ENCODE peak calls at places on chromosomes 7 and 10, in five cellular contexts. J is uterus, L is GM12865, B is B cell, C is BJ. Z is an unnamed sample.
A peak's percentile ranks its signal among the peaks of the same experiment; 100 is the strongest.

GRCh38 chr10:93061594-93062498 is 1.2 kb downstream of the CYP26C1 start:
- DNase-seq in C (no peak), L (no peak), J (no peak), B (peak; percentile 33), Z (peak; percentile 24)

GRCh38 chr7:68562323-68562899 is 1035.9 kb upstream of the AUTS2 start:
- DNase-seq in C (no peak), L (no peak), J (no peak), B (no peak), Z (no peak)

GRCh38 chr10:109992485-109992884 is 15.3 kb upstream of the ADD3 start:
- DNase-seq in L (no peak), B (no peak), J (no peak), C (no peak), Z (no peak)

GRCh38 chr7:6505685-6506559 is 45.3 kb downstream of the GRID2IP start:
- DNase-seq in C (no peak), J (no peak), B (no peak), L (no peak), Z (no peak)

GRCh38 chr7:156178214-156178613 is 366.0 kb upstream of the SHH start:
- DNase-seq in J (no peak), B (no peak), L (no peak), C (no peak), Z (no peak)

GRCh38 chr7:20735346-20736065 is 51.2 kb downstream of the SP8 start:
- DNase-seq in J (no peak), L (no peak), C (no peak), B (no peak), Z (no peak)

GRCh38 chr7:142745091-142745635 is 4.1 kb upstream of the PRSS1 start:
- DNase-seq in J (no peak), C (no peak), L (no peak), B (no peak), Z (no peak)

GRCh38 chr7:155913311-155913710 is 101.0 kb upstream of the SHH start:
- DNase-seq in L (no peak), C (no peak), B (no peak), J (no peak), Z (no peak)

GRCh38 chr7:28455486-28455885 is 43.2 kb downstream of the CREB5 start:
- DNase-seq in B (no peak), J (no peak), C (no peak), L (no peak), Z (no peak)

GRCh38 chr10:62380002-62380401 is 5.8 kb downstream of the ZNF365 start:
- DNase-seq in J (no peak), C (peak; percentile 35), B (no peak), L (no peak), Z (no peak)

GRCh38 chr10:11881477-11882417 is 58.6 kb downstream of the PROSER2 start:
- DNase-seq in B (no peak), C (no peak), L (no peak), J (no peak), Z (no peak)

GRCh38 chr7:104926905-104927454 is 87.0 kb upstream of the KMT2E start:
- DNase-seq in L (no peak), B (no peak), J (no peak), C (no peak), Z (no peak)

GRCh38 chr7:73382938-73383503 is 50.6 kb upstream of the FZD9 start:
- DNase-seq in C (no peak), J (no peak), L (no peak), B (no peak), Z (no peak)

GRCh38 chr10:7887417-7887816 is 69.1 kb downstream of the TAF3 start:
- DNase-seq in C (no peak), L (no peak), B (no peak), J (no peak), Z (no peak)

GRCh38 chr10:944034-944831 is 12.7 kb upstream of the LARP4B start:
- DNase-seq in C (peak; percentile 33), J (peak; percentile 26), L (peak; percentile 45), B (peak; percentile 51), Z (peak; percentile 51)

GRCh38 chr10:68221196-68221595 is 10.7 kb downstream of the ATOH7 start:
- DNase-seq in B (no peak), C (no peak), L (no peak), J (no peak), Z (no peak)

GRCh38 chr7:5450549-5451327 is 27.1 kb upstream of the TNRC18 start:
- DNase-seq in J (peak; percentile 65), B (peak; percentile 54), L (peak; percentile 29), C (no peak), Z (peak; percentile 63)

GRCh38 chr7:105759670-105760548 is 116.5 kb downstream of the ATXN7L1 start:
- DNase-seq in C (no peak), B (peak; percentile 24), L (peak; percentile 41), J (peak; percentile 49), Z (peak; percentile 40)

GRCh38 chr7:124459101-124460052 is 306.2 kb downstream of the GPR37 start:
- DNase-seq in B (no peak), J (no peak), C (peak; percentile 28), L (no peak), Z (no peak)

GRCh38 chr10:78434886-78435285 is 401.2 kb downstream of the RPS24 start:
- DNase-seq in J (no peak), C (no peak), L (no peak), B (no peak), Z (no peak)

GRCh38 chr10:28560617-28561016 is 27.7 kb downstream of the WAC start:
- DNase-seq in J (no peak), L (no peak), B (no peak), C (no peak), Z (no peak)

GRCh38 chr7:92833766-92834605 is 2.4 kb downstream of the CDK6 start:
- DNase-seq in B (peak; percentile 73), J (peak; percentile 67), L (peak; percentile 86), C (no peak), Z (peak; percentile 92)

GRCh38 chr7:79272066-79272669 is 181.3 kb downstream of the MAGI2 start:
- DNase-seq in C (no peak), B (peak; percentile 1), L (peak; percentile 24), J (no peak), Z (no peak)

GRCh38 chr10:52280051-52280450 is 34.0 kb upstream of the DKK1 start:
- DNase-seq in C (no peak), B (no peak), J (no peak), L (no peak), Z (no peak)

GRCh38 chr7:103093429-103093828 is 18.5 kb downstream of the ARMC10 start:
- DNase-seq in L (no peak), B (no peak), C (no peak), J (no peak), Z (no peak)

GRCh38 chr7:156064921-156065386 is 252.7 kb upstream of the SHH start:
- DNase-seq in L (no peak), J (no peak), C (no peak), B (no peak), Z (no peak)

GRCh38 chr10:104498345-104498955 is 142.6 kb upstream of the SORCS3 start:
- DNase-seq in J (no peak), B (no peak), C (no peak), L (no peak), Z (no peak)

GRCh38 chr10:104505521-104506041 is 135.5 kb upstream of the SORCS3 start:
- DNase-seq in C (no peak), B (no peak), J (no peak), L (no peak), Z (no peak)

GRCh38 chr10:104502907-104503306 is 138.2 kb upstream of the SORCS3 start:
- DNase-seq in B (no peak), J (no peak), L (no peak), C (no peak), Z (no peak)

GRCh38 chr10:104501864-104502579 is 139.1 kb upstream of the SORCS3 start:
- DNase-seq in C (no peak), L (no peak), J (no peak), B (no peak), Z (no peak)

DNA sequence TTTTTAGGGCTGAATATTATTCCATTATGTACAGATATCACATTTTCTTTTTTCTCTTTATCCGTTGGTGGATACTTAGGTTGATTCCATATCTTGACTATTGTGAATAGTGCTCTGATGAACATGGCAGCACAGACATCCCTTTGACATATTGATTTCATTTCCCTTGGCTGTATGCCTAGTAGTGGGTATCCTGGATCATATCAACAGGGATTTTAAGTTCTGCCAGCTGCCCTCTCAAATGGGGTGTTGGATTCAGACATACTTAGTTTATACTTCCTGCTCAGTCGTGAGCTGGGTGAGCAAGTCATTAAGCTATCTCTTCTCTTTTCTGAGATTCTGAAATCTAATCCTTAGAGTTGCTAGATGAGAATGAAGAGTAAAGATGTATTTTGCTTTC is 139.6 kb upstream of the SORCS3 start:
- DNase-seq in L (no peak), C (no peak), J (no peak), B (no peak), Z (no peak)
- TF ChIP-seq CTCF in L (no peak), C (no peak), J (no peak), B (no peak), Z (no peak)

DNA sequence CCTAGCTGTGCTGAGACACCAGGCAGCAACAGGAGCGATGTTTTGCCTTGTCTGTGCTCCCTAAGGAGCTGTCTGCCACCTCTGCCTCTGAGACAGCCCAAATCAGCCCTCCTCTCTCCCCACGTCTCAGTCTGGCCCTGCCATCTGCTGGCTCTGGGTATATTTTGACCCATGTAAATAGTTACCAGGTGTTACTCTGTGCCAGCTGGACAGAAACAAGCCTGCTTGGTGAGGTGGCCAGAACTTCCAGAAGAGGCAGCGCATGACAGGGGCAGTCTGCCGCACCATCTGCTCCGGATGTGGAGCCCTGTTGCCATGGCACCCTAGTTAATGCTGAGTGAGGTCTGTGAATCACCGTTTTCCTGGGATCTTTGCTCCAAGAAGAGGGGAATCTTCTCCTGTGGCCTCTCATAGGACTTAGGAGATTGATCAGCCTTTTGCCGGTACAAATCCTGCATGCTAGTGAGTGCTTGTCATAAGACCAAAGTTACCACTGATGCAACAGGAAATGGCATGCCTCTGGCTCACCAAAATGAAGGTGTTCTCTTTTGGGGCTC is 31.8 kb downstream of the GSTO2 start:
- DNase-seq in L (no peak), B (no peak), J (peak; percentile 68), C (peak; percentile 94), Z (peak; percentile 48)
- TF ChIP-seq CTCF in L (no peak), B (no peak), J (peak; percentile 1), C (no peak), Z (no peak)

GRCh38 chr7:23514755-23515154 is 17.0 kb downstream of the TRA2A start:
- DNase-seq in B (no peak), C (no peak), L (peak; percentile 48), J (no peak), Z (peak; percentile 21)

GRCh38 chr7:23523486-23524075 is 8.2 kb downstream of the TRA2A start:
- DNase-seq in C (no peak), L (peak; percentile 39), J (no peak), B (no peak), Z (no peak)

GRCh38 chr7:23524473-23524872 is 7.3 kb downstream of the TRA2A start:
- DNase-seq in B (no peak), L (no peak), J (no peak), C (no peak), Z (no peak)

GRCh38 chr7:23520582-23520981 is 11.2 kb downstream of the TRA2A start:
- DNase-seq in C (no peak), J (no peak), L (no peak), B (no peak), Z (peak; percentile 24)
- TF ChIP-seq CTCF in C (no peak), J (no peak), L (no peak), B (no peak), Z (peak; percentile 22)

DNA sequence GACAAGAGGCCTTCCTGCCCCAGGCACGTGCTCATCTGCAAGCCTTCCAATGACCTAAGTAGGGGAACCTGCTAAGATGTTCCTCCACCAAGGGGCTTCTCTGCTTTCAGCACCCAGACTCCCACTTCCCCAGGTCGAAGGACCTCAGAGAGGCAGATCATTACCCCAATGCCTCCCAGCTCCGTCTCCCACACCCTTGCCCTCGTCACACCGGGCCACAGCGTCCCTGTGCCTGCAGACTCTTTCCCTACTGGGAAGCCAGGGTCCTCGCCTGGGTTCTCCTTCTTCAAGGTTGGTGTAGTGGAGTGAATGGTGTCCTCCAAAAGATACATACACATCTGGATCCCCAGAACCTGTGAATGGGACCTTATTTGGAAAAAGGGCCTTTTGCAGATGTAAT is 151.9 kb downstream of the UBE2H start:
- DNase-seq in B (no peak), C (no peak), L (no peak), J (no peak), Z (no peak)
- TF ChIP-seq CTCF in B (no peak), C (no peak), L (no peak), J (no peak), Z (no peak)

Z was measured in activated CD8-positive, alpha-beta T cell treated with anti-CD3 and anti-CD28 coated beads for 36 hours.